ENCODE peak calls at places on chromosomes 12 and 14, in ten cellular contexts. U is stimulated activated CD4-positive, alpha-beta T cell treated with anti-CD3 and anti-CD28 coated beads, Interleukin-4, amount 100 ng/mL, for 48 hours; I is GM12865; C is lower lobe of right lung; Y is HS-5; T is activated CD4-positive, alpha-beta T cell treated with anti-CD3 and anti-CD28 coated beads, Interleukin-2, amount 50 U/mL, for 48 hours; Q is HuH-7.5; X is RPMI7951; L is IMR-90; M is SW 1271. D is an unnamed sample.

GRCh38 chr12:126397071-126397571 is 1331.9 kb downstream of the AACS start:
- DNase-seq in C (no peak), M (no peak), Q (no peak), L (no peak), X (peak), T (no peak), I (peak), U (no peak), Y (peak), D (peak)

GRCh38 chr12:91858186-91858585 is 287.5 kb downstream of the BTG1 start:
- DNase-seq in L (no peak), U (no peak), I (no peak), Y (no peak), T (no peak), Q (no peak), X (no peak), C (no peak), M (no peak), D (no peak)

GRCh38 chr14:102777711-102778615 is 714 bp downstream of the TRAF3 start:
- DNase-seq in Y (no peak), X (no peak), M (no peak), U (no peak), Q (peak), I (peak), C (peak), T (peak), L (peak), D (peak)

GRCh38 chr12:108193922-108194321 is 64.8 kb downstream of the WSCD2 start:
- DNase-seq in Q (peak), Y (no peak), T (peak), M (no peak), I (peak), L (peak), C (no peak), U (peak), X (peak), D (peak)

GRCh38 chr14:102930753-102931579 is 8.5 kb downstream of the AMN start:
- DNase-seq in Y (no peak), T (no peak), U (no peak), X (peak), Q (no peak), M (no peak), I (no peak), L (peak), C (peak), D (peak)

GRCh38 chr12:81930037-81930436 is 170.9 kb upstream of the PPFIA2 start:
- DNase-seq in T (no peak), Y (no peak), C (no peak), X (no peak), M (no peak), U (no peak), L (no peak), I (no peak), Q (no peak), D (no peak)

GRCh38 chr12:93484315-93484981 is 17.1 kb downstream of the MRPL42 start:
- DNase-seq in T (no peak), M (no peak), I (no peak), Y (no peak), Q (no peak), X (peak), U (no peak), L (peak), C (no peak), D (peak)

GRCh38 chr14:32938719-32939253 is at the start of gene NPAS3:
- DNase-seq in X (peak), M (no peak), L (no peak), C (no peak), I (peak), U (no peak), T (no peak), Q (no peak), Y (no peak), D (no peak)

GRCh38 chr12:71014180-71014785 is 93.7 kb upstream of the PTPRR start:
- DNase-seq in I (no peak), C (no peak), Y (peak), X (peak), Q (no peak), T (no peak), L (peak), M (no peak), U (no peak), D (peak)

GRCh38 chr12:92506891-92507290 is 195.9 kb upstream of the PLEKHG7 start:
- DNase-seq in U (no peak), Y (no peak), M (no peak), T (no peak), X (no peak), L (no peak), Q (no peak), I (no peak), C (no peak), D (no peak)

GRCh38 chr12:23014749-23015148 is 389.8 kb downstream of the ETNK1 start:
- DNase-seq in M (no peak), I (no peak), U (no peak), Y (no peak), L (no peak), C (no peak), X (no peak), T (no peak), Q (no peak), D (no peak)

GRCh38 chr14:104387000-104387384 is 192.6 kb upstream of the C14orf180 start:
- DNase-seq in Q (no peak), U (no peak), X (no peak), C (no peak), L (no peak), T (no peak), I (peak), Y (no peak), M (no peak), D (no peak)